ENCODE peak calls at places on chromosomes 16 and 17, in ten cellular contexts. T, I, Q, P, G, E, Z, Y, L and X are unnamed samples.

GRCh38 chr17:54968954-54969400 is 412 bp downstream of the STXBP4 start:
- DNase-seq in T (no peak), I (no peak), Q (peak; percentile 55), P (no peak), G (no peak), E (no peak), Z (peak; percentile 49), Y (no peak), L (no peak), X (peak; percentile 26)

GRCh38 chr16:58433569-58433951 is 41.3 kb downstream of the GINS3 start:
- DNase-seq in T (no peak), I (no peak), Q (no peak), P (no peak), G (no peak), E (no peak), Z (no peak), Y (no peak), L (no peak), X (no peak)

GRCh38 chr17:50779747-50780363 is 12.5 kb upstream of the ANKRD40CL start:
- DNase-seq in T (no peak), I (no peak), Q (no peak), P (no peak), G (no peak), E (no peak), Z (no peak), Y (no peak), L (no peak), X (no peak)

GRCh38 chr16:8712589-8713361 is 38.4 kb downstream of the ABAT start:
- DNase-seq in T (peak; percentile 77), I (no peak), Q (no peak), P (peak; percentile 57), G (no peak), E (no peak), Z (no peak), Y (no peak), L (peak; percentile 82), X (no peak)

GRCh38 chr16:68083861-68084503 is 1.2 kb upstream of the NFATC3 start:
- DNase-seq in T (no peak), I (no peak), Q (peak; percentile 37), P (peak; percentile 50), G (no peak), E (no peak), Z (peak; percentile 64), Y (no peak), L (peak; percentile 64), X (peak; percentile 46)

GRCh38 chr16:80966617-80967016 is 40.1 kb downstream of the CMC2 start:
- DNase-seq in T (no peak), I (no peak), Q (no peak), P (no peak), G (no peak), E (no peak), Z (no peak), Y (no peak), L (no peak), X (no peak)

GRCh38 chr16:21560462-21560861 is 38.9 kb upstream of the METTL9 start:
- DNase-seq in T (no peak), I (no peak), Q (no peak), P (no peak), G (no peak), E (no peak), Z (no peak), Y (peak; percentile 16), L (no peak), X (no peak)

GRCh38 chr17:56098746-56099145 is 54.5 kb upstream of the ANKFN1 start:
- DNase-seq in T (no peak), I (no peak), Q (no peak), P (no peak), G (no peak), E (no peak), Z (no peak), Y (no peak), L (no peak), X (no peak)

GRCh38 chr16:1194665-1195392 is 30.2 kb downstream of the TPSG1 start:
- DNase-seq in T (no peak), I (no peak), Q (peak; percentile 4), P (no peak), G (no peak), E (no peak), Z (no peak), Y (no peak), L (peak; percentile 66), X (no peak)

GRCh38 chr17:83183951-83184506 is 104.6 kb downstream of the METRNL start:
- DNase-seq in T (peak; percentile 34), I (no peak), Q (no peak), P (no peak), G (peak; percentile 69), E (no peak), Z (no peak), Y (no peak), L (no peak), X (no peak)

GRCh38 chr17:82863941-82864720 is 24.3 kb upstream of the ZNF750 start:
- DNase-seq in T (peak; percentile 62), I (peak; percentile 59), Q (peak; percentile 54), P (peak; percentile 33), G (no peak), E (peak; percentile 47), Z (peak; percentile 81), Y (no peak), L (no peak), X (peak; percentile 91)

GRCh38 chr17:3893003-3893719 is at the start of gene CAMKK1:
- DNase-seq in T (peak; percentile 79), I (no peak), Q (peak; percentile 74), P (peak; percentile 99), G (peak; percentile 94), E (peak; percentile 95), Z (peak; percentile 73), Y (peak; percentile 96), L (peak; percentile 94), X (peak; percentile 66)

GRCh38 chr17:55160501-55160900 is 104.3 kb upstream of the HLF start:
- DNase-seq in T (no peak), I (no peak), Q (no peak), P (no peak), G (no peak), E (no peak), Z (no peak), Y (no peak), L (no peak), X (no peak)

GRCh38 chr16:4660454-4661007 is 32.8 kb upstream of the NUDT16L1 start:
- DNase-seq in T (peak; percentile 69), I (no peak), Q (peak; percentile 66), P (peak; percentile 73), G (peak; percentile 71), E (no peak), Z (peak; percentile 45), Y (peak; percentile 91), L (no peak), X (peak; percentile 64)

GRCh38 chr17:15496735-15497134 is 29.3 kb upstream of the CDRT4 start:
- DNase-seq in T (no peak), I (no peak), Q (no peak), P (no peak), G (no peak), E (no peak), Z (no peak), Y (no peak), L (no peak), X (no peak)

GRCh38 chr17:49076575-49077384 is 55.8 kb upstream of the B4GALNT2 start:
- DNase-seq in T (no peak), I (peak; percentile 53), Q (peak; percentile 93), P (no peak), G (no peak), E (no peak), Z (peak; percentile 92), Y (no peak), L (no peak), X (peak; percentile 89)

GRCh38 chr17:40130352-40131042 is 8.7 kb downstream of the MSL1 start:
- DNase-seq in T (no peak), I (no peak), Q (peak; percentile 45), P (no peak), G (no peak), E (no peak), Z (peak; percentile 41), Y (no peak), L (no peak), X (no peak)

GRCh38 chr17:56773124-56773523 is 60.6 kb downstream of the C17orf67 start:
- DNase-seq in T (no peak), I (no peak), Q (no peak), P (no peak), G (no peak), E (no peak), Z (no peak), Y (no peak), L (no peak), X (no peak)

GRCh38 chr16:4358831-4359561 is 7.9 kb upstream of the PAM16 start:
- DNase-seq in T (peak; percentile 57), I (no peak), Q (peak; percentile 46), P (peak; percentile 90), G (peak; percentile 77), E (peak; percentile 69), Z (no peak), Y (peak; percentile 87), L (peak; percentile 88), X (no peak)

GRCh38 chr16:68744744-68745280 is 7.7 kb downstream of the CDH1 start:
- DNase-seq in T (no peak), I (no peak), Q (peak; percentile 42), P (no peak), G (no peak), E (peak; percentile 60), Z (peak; percentile 39), Y (peak; percentile 74), L (peak; percentile 94), X (no peak)

GRCh38 chr17:50689956-50690886 is 17.5 kb downstream of the ANKRD40 start:
- DNase-seq in T (peak; percentile 55), I (no peak), Q (no peak), P (peak; percentile 67), G (peak; percentile 52), E (no peak), Z (no peak), Y (peak; percentile 55), L (peak; percentile 49), X (no peak)

GRCh38 chr16:19213885-19214284 is 45.8 kb downstream of the SYT17 start:
- DNase-seq in T (no peak), I (no peak), Q (no peak), P (no peak), G (no peak), E (no peak), Z (no peak), Y (no peak), L (no peak), X (no peak)
- TF ChIP-seq CTCF in T (no peak), I (no peak), Q (no peak), P (no peak), G (no peak), E (no peak), Z (peak; percentile 3), Y (no peak), L (peak; percentile 24), X (no peak)

GRCh38 chr17:73592531-73592961 is 51.7 kb downstream of the SDK2 start:
- DNase-seq in T (no peak), I (no peak), Q (no peak), P (no peak), G (no peak), E (no peak), Z (no peak), Y (no peak), L (no peak), X (no peak)
- H3K4me3 ChIP-seq in T (no peak overlapping the region), I (no peak overlapping the region), Q (no peak overlapping the region), P (no peak overlapping the region), G (no peak overlapping the region), E (no peak overlapping the region), Z (no peak overlapping the region), Y (no peak overlapping the region), L (no peak overlapping the region), X (no peak overlapping the region)

GRCh38 chr16:88924834-88925539 is 52.0 kb downstream of the CBFA2T3 start:
- DNase-seq in T (no peak), I (peak; percentile 20), Q (peak; percentile 93), P (peak; percentile 75), G (no peak), E (no peak), Z (peak; percentile 93), Y (no peak), L (peak; percentile 64), X (peak; percentile 87)
- TF ChIP-seq CTCF in T (no peak), I (peak; percentile 51), Q (peak; percentile 43), P (no peak), G (peak; percentile 12), E (no peak), Z (peak; percentile 64), Y (peak; percentile 37), L (peak; percentile 39), X (peak; percentile 35)

GRCh38 chr17:58005031-58005727 is 1.9 kb downstream of the SRSF1 start:
- DNase-seq in T (no peak), I (no peak), Q (no peak), P (no peak), G (no peak), E (no peak), Z (no peak), Y (no peak), L (no peak), X (no peak)
- H3K4me3 ChIP-seq in T (peak overlapping the region; percentile 98), I (peak overlapping the region; percentile 99), Q (peak overlapping the region; percentile 97), P (peak overlapping the region; percentile 68), G (peak overlapping the region; percentile 90), E (peak overlapping the region; percentile 84), Z (peak overlapping the region; percentile 66), Y (peak overlapping the region; percentile 98), L (peak overlapping the region; percentile 94), X (peak overlapping the region; percentile 88)